ENCODE peak calls at places on chromosome 3, in five cellular contexts. Q is CD8-positive, alpha-beta T cell; F is WERI-Rb-1; J is GM23338; R is GM12865. W is an unnamed sample.

GRCh38 chr3:190359813-190360212 is 28.1 kb upstream of the CLDN16 start:
- DNase-seq in F (no peak), R (no peak), J (peak), Q (no peak), W (no peak)

GRCh38 chr3:141476033-141476432 is 10.8 kb upstream of the RASA2 start:
- DNase-seq in R (no peak), Q (no peak), F (no peak), J (no peak), W (no peak)

GRCh38 chr3:127959873-127960272 is 44.8 kb downstream of the KBTBD12 start:
- DNase-seq in Q (no peak), R (peak), J (peak), F (peak), W (no peak)

GRCh38 chr3:100796556-100796955 is 87.3 kb downstream of the TFG start:
- DNase-seq in Q (no peak), J (peak), R (peak), F (no peak), W (peak)

GRCh38 chr3:24396338-24396737 is 98.3 kb downstream of the THRB start:
- DNase-seq in Q (no peak), F (no peak), J (peak), R (no peak), W (no peak)

GRCh38 chr3:197286678-197287077 is 11.7 kb downstream of the DLG1 start:
- DNase-seq in R (no peak), Q (no peak), F (no peak), J (no peak), W (no peak)

GRCh38 chr3:50111757-50112156 is 23.0 kb downstream of the RBM5 start:
- DNase-seq in F (no peak), Q (no peak), J (no peak), R (no peak), W (no peak)

GRCh38 chr3:14386254-14386653 is 16.2 kb upstream of the SLC6A6 start:
- DNase-seq in F (no peak), J (no peak), Q (no peak), R (no peak), W (no peak)

GRCh38 chr3:43347774-43348173 is 61.4 kb downstream of the SNRK start:
- DNase-seq in R (no peak), J (no peak), Q (no peak), F (no peak), W (no peak)

GRCh38 chr3:101638262-101638745 is 38.6 kb downstream of the ZBTB11 start:
- DNase-seq in J (peak), R (peak), Q (no peak), F (no peak), W (peak)

GRCh38 chr3:50708620-50709019 is 33.9 kb downstream of the DOCK3 start:
- DNase-seq in Q (peak), F (no peak), R (no peak), J (no peak), W (no peak)

GRCh38 chr3:128942161-128942952 is 51.5 kb downstream of the CFAP92 start:
- DNase-seq in R (no peak), F (no peak), Q (no peak), J (no peak), W (no peak)

GRCh38 chr3:14148041-14148985 is 23.5 kb downstream of the TMEM43 start:
- DNase-seq in F (peak), Q (no peak), J (peak), R (no peak), W (no peak)

GRCh38 chr3:44988073-44988472 is 12.0 kb downstream of the EXOSC7 start:
- DNase-seq in R (no peak), F (no peak), J (peak), Q (no peak), W (no peak)

GRCh38 chr3:81592101-81592500 is 169.3 kb downstream of the GBE1 start:
- DNase-seq in F (no peak), Q (no peak), R (no peak), J (peak), W (no peak)

GRCh38 chr3:42012378-42012934 is 50.6 kb upstream of the ULK4 start:
- DNase-seq in Q (no peak), J (no peak), F (no peak), R (no peak), W (peak)

GRCh38 chr3:42752441-42752840 is 20.6 kb downstream of the CCDC13 start:
- DNase-seq in J (no peak), F (no peak), R (no peak), Q (no peak), W (no peak)

GRCh38 chr3:33749546-33750215 is 31.6 kb upstream of the CLASP2 start:
- DNase-seq in Q (no peak), F (no peak), J (no peak), R (peak), W (no peak)

GRCh38 chr3:53536282-53536681 is 41.9 kb downstream of the CACNA1D start:
- DNase-seq in J (no peak), R (no peak), F (no peak), Q (no peak), W (no peak)

GRCh38 chr3:133930341-133930933 is 34.8 kb upstream of the RAB6B start:
- DNase-seq in J (peak), R (peak), Q (no peak), F (no peak), W (peak)

GRCh38 chr3:159775372-159775961 is 213.2 kb upstream of the IL12A start:
- DNase-seq in R (no peak), J (peak), F (no peak), Q (no peak), W (no peak)

GRCh38 chr3:43621406-43621973 is 321 bp downstream of the ANO10 start:
- DNase-seq in Q (no peak), F (no peak), R (peak), J (no peak), W (no peak)

GRCh38 chr3:121651684-121652083 is 9.0 kb downstream of the HCLS1 start:
- DNase-seq in R (no peak), Q (no peak), F (no peak), J (no peak), W (no peak)

GRCh38 chr3:12159227-12159601 is 502 bp upstream of the TIMP4 start:
- DNase-seq in J (peak), F (no peak), R (no peak), Q (no peak), W (no peak)

GRCh38 chr3:120524171-120524923 is 71.8 kb upstream of the NDUFB4 start:
- DNase-seq in J (no peak), Q (no peak), R (no peak), F (no peak), W (no peak)

GRCh38 chr3:40827942-40828688 is 303.4 kb downstream of the ZNF621 start:
- DNase-seq in J (no peak), R (no peak), Q (no peak), F (no peak), W (no peak)

GRCh38 chr3:193605876-193606275 is 12.9 kb downstream of the OPA1 start:
- DNase-seq in R (peak), F (peak), Q (peak), J (peak), W (peak)

DNA sequence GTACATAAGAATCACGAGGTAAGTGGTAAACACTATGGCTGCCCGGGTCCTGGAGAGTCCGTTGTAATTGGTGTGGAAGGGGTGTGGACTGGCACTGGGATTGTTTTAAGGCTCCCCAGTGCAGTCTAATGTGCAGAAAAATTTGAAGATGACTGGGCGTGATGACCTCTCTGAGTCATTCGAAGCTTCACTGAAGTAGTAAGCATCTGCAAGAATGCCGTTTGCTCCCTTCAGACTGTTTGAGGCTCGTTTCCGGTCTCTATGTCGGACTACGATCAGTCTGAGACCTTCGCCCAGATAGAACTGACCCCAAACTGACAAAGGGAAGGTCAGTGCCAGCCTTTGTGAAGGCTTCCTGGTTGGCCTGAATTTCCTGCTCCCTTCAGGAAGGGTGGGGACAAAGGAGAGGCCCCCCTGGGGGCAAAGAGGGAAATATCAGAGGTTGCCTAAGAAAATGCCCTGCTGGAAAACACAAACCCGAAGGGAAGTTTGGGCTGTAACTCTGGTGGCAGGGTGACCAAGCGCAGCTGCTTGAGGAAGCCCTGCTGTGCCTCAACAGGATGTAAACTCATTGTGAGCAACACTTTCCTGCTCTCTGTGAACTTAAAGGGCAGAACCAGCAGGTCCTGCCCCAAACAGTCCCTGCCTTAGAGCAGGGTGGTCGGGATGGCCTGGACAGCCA is 34.6 kb downstream of the BTD start:
- DNase-seq in J (no peak), Q (no peak), R (peak), F (no peak), W (peak)
- H3K4me3 ChIP-seq in J (no peak), Q (no peak), R (peak), F (no peak), W (no peak)

GRCh38 chr3:98985406-98985805 is 83.9 kb upstream of the DCBLD2 start:
- DNase-seq in J (no peak), R (no peak), F (no peak), Q (no peak), W (no peak)

GRCh38 chr3:98980915-98981596 is 79.6 kb upstream of the DCBLD2 start:
- DNase-seq in J (no peak), F (no peak), Q (no peak), R (peak), W (no peak)

GRCh38 chr3:98984024-98984423 is 82.5 kb upstream of the DCBLD2 start:
- DNase-seq in R (no peak), Q (no peak), F (no peak), J (no peak), W (no peak)

GRCh38 chr3:98979296-98979695 is 77.8 kb upstream of the DCBLD2 start:
- DNase-seq in R (no peak), Q (no peak), F (no peak), J (no peak), W (no peak)

DNA sequence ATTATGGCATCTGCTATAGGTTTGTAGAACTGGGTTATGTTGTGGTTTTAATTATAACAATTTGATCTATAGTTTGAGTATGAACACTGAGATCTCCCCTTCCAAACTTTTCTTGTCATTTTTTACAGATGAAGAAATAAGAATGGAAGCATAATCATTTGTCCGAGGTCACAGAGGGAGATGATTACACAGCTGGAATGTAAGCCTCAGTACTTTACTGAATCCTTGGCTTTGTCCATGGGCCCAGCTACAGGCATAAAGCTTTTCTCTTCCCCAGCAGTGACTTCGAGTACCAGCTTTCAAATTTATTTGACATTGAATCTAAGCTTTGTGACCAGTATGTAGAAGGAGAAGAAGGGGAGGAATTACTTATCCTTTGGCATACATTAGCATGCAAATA is 80.8 kb upstream of the DCBLD2 start:
- DNase-seq in J (no peak), Q (no peak), F (no peak), R (no peak), W (no peak)
- H3K4me3 ChIP-seq in J (no peak), Q (no peak), F (no peak), R (no peak), W (no peak)

GRCh38 chr3:156472150-156472549 is 82.8 kb downstream of the SSR3 start:
- DNase-seq in Q (no peak), R (peak), J (no peak), F (no peak), W (peak)

GRCh38 chr3:156473341-156473740 is 81.6 kb downstream of the SSR3 start:
- DNase-seq in J (no peak), F (no peak), Q (no peak), R (no peak), W (no peak)

GRCh38 chr3:156469456-156469855 is 85.5 kb downstream of the SSR3 start:
- DNase-seq in J (no peak), Q (no peak), R (no peak), F (no peak), W (no peak)

GRCh38 chr3:156474560-156475389 is 80.1 kb downstream of the SSR3 start:
- DNase-seq in J (peak), R (peak), F (peak), Q (no peak), W (peak)

GRCh38 chr3:156471431-156471830 is 83.5 kb downstream of the SSR3 start:
- DNase-seq in J (no peak), Q (no peak), R (no peak), F (no peak), W (no peak)
- H3K4me3 ChIP-seq in J (no peak), Q (no peak), R (no peak), F (no peak), W (no peak)

GRCh38 chr3:16883726-16884083 is 1.1 kb upstream of the PLCL2 start:
- DNase-seq in J (no peak), Q (no peak), R (no peak), F (no peak), W (no peak)
- H3K4me3 ChIP-seq in J (peak), Q (peak), R (peak), F (no peak), W (peak)

DNA sequence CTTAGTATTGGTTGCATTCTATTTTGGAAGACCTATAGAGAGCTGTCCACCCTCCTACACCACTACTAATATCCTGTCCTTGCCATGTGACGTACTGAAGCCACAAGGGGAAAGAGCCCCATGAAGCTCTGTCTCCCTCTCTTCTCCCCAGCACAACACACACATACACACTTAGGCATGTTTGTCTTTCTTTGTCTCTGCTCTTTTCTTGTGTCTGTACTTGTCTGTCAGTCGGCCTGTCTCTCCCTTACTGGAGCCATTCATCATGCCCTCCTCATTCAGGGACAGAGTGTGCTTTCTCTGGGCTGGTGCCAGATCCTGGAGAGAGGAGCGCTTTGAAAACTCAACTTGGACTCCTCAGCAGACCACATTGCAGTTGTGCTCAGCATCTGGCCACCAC is 47.6 kb downstream of the PSMD6 start:
- DNase-seq in Q (no peak), J (no peak), R (no peak), F (no peak), W (no peak)
- H3K4me3 ChIP-seq in Q (no peak), J (no peak), R (no peak), F (no peak), W (no peak)

GRCh38 chr3:18597919-18598318 is 172.8 kb upstream of the SATB1 start:
- DNase-seq in R (no peak), J (no peak), Q (no peak), F (no peak), W (no peak)

GRCh38 chr3:18591120-18591519 is 166.0 kb upstream of the SATB1 start:
- DNase-seq in Q (no peak), J (peak), R (no peak), F (no peak), W (no peak)

DNA sequence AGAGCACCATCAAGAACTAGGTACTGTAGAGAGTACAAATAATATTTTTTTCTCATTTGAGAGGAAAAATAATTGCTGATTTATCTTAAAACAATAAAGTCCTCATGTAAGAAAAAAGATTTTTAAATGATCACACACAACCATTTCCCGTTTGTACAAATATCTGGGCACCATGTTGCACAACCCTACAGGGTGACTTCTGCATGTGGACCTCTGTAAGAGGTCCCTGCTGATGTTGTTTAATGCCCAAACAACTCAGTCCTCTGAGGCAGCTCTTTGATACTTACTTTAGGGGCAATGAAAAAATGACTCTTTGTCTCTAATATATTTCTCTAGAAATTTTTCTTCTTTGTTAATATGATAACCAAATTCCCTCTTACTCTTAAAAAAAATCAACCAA is 168.1 kb upstream of the SATB1 start:
- DNase-seq in J (no peak), Q (no peak), R (no peak), F (no peak), W (no peak)
- H3K4me3 ChIP-seq in J (no peak), Q (no peak), R (no peak), F (no peak), W (no peak)

GRCh38 chr3:52492059-52492458 is 3.1 kb upstream of the STAB1 start:
- DNase-seq in J (no peak), R (no peak), F (no peak), Q (no peak), W (no peak)

GRCh38 chr3:52493232-52494017 is 1.7 kb upstream of the STAB1 start:
- DNase-seq in J (no peak), F (no peak), Q (no peak), R (no peak), W (no peak)

GRCh38 chr3:52495777-52496602 is 852 bp downstream of the STAB1 start:
- DNase-seq in F (no peak), J (no peak), R (no peak), Q (no peak), W (no peak)

GRCh38 chr3:52495096-52495495 is at the start of gene STAB1:
- DNase-seq in F (no peak), R (no peak), J (no peak), Q (no peak), W (no peak)

DNA sequence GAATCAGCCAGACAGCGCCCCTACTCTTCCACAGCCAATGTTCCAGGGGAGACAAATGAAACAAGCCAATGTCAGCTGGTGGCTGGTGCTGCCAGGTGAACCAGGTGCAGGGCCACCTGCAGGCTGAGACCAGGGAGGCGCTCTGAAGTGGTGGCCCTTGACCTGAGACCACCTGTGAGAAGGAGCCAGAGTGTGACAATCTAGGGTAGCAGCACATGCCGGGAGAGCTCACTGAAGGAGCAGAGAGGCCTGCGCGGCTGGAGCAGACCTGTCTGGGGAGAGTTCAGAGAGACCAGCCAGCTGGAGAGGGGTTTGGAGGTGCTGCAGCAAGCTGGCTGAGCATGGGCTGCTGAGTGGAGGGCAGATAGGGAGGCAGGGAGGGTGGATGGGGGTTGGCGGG is 692 bp upstream of the STAB1 start:
- DNase-seq in J (peak), Q (no peak), R (no peak), F (no peak), W (no peak)
- H3K4me3 ChIP-seq in J (no peak), Q (no peak), R (no peak), F (no peak), W (no peak)

GRCh38 chr3:184174278-184174645 is 393 bp upstream of the AP2M1 start:
- DNase-seq in J (no peak), F (no peak), Q (no peak), R (no peak), W (no peak)

GRCh38 chr3:184174646-184175492 is at the start of gene AP2M1:
- DNase-seq in J (peak), R (peak), Q (peak), F (peak), W (peak)

GRCh38 chr3:184171562-184171961 is 3.1 kb upstream of the AP2M1 start:
- DNase-seq in J (no peak), F (no peak), R (no peak), Q (no peak), W (no peak)

GRCh38 chr3:184173374-184173722 is 1.3 kb upstream of the AP2M1 start:
- DNase-seq in F (no peak), Q (no peak), J (no peak), R (no peak), W (no peak)

GRCh38 chr3:184172681-184173373 is 1.8 kb upstream of the AP2M1 start:
- DNase-seq in J (no peak), Q (no peak), F (no peak), R (no peak), W (no peak)
- H3K4me3 ChIP-seq in J (no peak), Q (no peak), F (no peak), R (no peak), W (no peak)

GRCh38 chr3:16286672-16287604 is 21.9 kb downstream of the OXNAD1 start:
- DNase-seq in F (no peak), Q (no peak), R (no peak), J (no peak), W (no peak)
- H3K4me3 ChIP-seq in F (no peak), Q (peak), R (no peak), J (no peak), W (no peak)